ENCODE peak calls at places on chromosome 4, in five cellular contexts. One of them, this sample, is unnamed.

GRCh38 chr4:80367737-80368136 is 32.2 kb downstream of the CFAP299 start:
- DNase-seq in RWPE1: no peak
- DNase-seq in GM12878: no peak
- DNase-seq in lung: no peak
- DNase-seq in tibial artery: no peak
- DNase-seq in this sample: no peak

GRCh38 chr4:142435599-142436235 is 410.4 kb downstream of the INPP4B start:
- DNase-seq in RWPE1: no peak
- DNase-seq in GM12878: no peak
- DNase-seq in lung: no peak
- DNase-seq in tibial artery: no peak
- DNase-seq in this sample: no peak

GRCh38 chr4:159267023-159267939 is 164.4 kb downstream of the RAPGEF2 start:
- DNase-seq in RWPE1: no peak
- DNase-seq in GM12878: no peak
- DNase-seq in lung: no peak
- DNase-seq in tibial artery: no peak
- DNase-seq in this sample: no peak

GRCh38 chr4:47623916-47624554 is 139.0 kb downstream of the ATP10D start:
- DNase-seq in RWPE1: no peak
- DNase-seq in GM12878: no peak
- DNase-seq in lung: no peak
- DNase-seq in tibial artery: no peak
- DNase-seq in this sample: no peak

GRCh38 chr4:99816611-99817309 is at the start of gene DAPP1:
- DNase-seq in RWPE1: peak
- DNase-seq in GM12878: peak
- DNase-seq in lung: peak
- DNase-seq in tibial artery: peak
- DNase-seq in this sample: peak

GRCh38 chr4:7384929-7385890 is 49.5 kb downstream of the PSAPL1 start:
- DNase-seq in RWPE1: no peak
- DNase-seq in GM12878: no peak
- DNase-seq in lung: no peak
- DNase-seq in tibial artery: peak
- DNase-seq in this sample: peak

GRCh38 chr4:168711197-168712120 is 214.6 kb downstream of the PALLD start:
- DNase-seq in RWPE1: no peak
- DNase-seq in GM12878: no peak
- DNase-seq in lung: no peak
- DNase-seq in tibial artery: peak
- DNase-seq in this sample: peak

GRCh38 chr4:106687026-106687425 is 318.4 kb upstream of the GIMD1 start:
- DNase-seq in RWPE1: no peak
- DNase-seq in GM12878: no peak
- DNase-seq in lung: no peak
- DNase-seq in tibial artery: no peak
- DNase-seq in this sample: no peak

GRCh38 chr4:128907966-128908365 is 98.5 kb downstream of the JADE1 start:
- DNase-seq in RWPE1: no peak
- DNase-seq in GM12878: no peak
- DNase-seq in lung: no peak
- DNase-seq in tibial artery: no peak
- DNase-seq in this sample: no peak

GRCh38 chr4:112185740-112186670 is 40.8 kb downstream of the FAM241A start:
- DNase-seq in RWPE1: no peak
- DNase-seq in GM12878: no peak
- DNase-seq in lung: no peak
- DNase-seq in tibial artery: no peak
- DNase-seq in this sample: no peak

GRCh38 chr4:145929415-145930178 is 9.0 kb downstream of the ZNF827 start:
- DNase-seq in RWPE1: no peak
- DNase-seq in GM12878: no peak
- DNase-seq in lung: no peak
- DNase-seq in tibial artery: no peak
- DNase-seq in this sample: no peak

GRCh38 chr4:9996319-9997110 is 24.8 kb downstream of the SLC2A9 start:
- DNase-seq in RWPE1: no peak
- DNase-seq in GM12878: no peak
- DNase-seq in lung: no peak
- DNase-seq in tibial artery: no peak
- DNase-seq in this sample: peak

GRCh38 chr4:124610214-124610613 is 102.3 kb downstream of the ANKRD50 start:
- DNase-seq in RWPE1: peak
- DNase-seq in GM12878: no peak
- DNase-seq in lung: no peak
- DNase-seq in tibial artery: no peak
- DNase-seq in this sample: no peak

GRCh38 chr4:48275247-48275646 is 5.6 kb upstream of the TEC start:
- DNase-seq in RWPE1: no peak
- DNase-seq in GM12878: peak
- DNase-seq in lung: no peak
- DNase-seq in tibial artery: no peak
- DNase-seq in this sample: no peak

GRCh38 chr4:13248621-13249298 is 235.4 kb downstream of the RAB28 start:
- DNase-seq in RWPE1: no peak
- DNase-seq in GM12878: no peak
- DNase-seq in lung: no peak
- DNase-seq in tibial artery: no peak
- DNase-seq in this sample: no peak

GRCh38 chr4:164169591-164169990 is 584.3 kb upstream of the SMIM31 start:
- DNase-seq in RWPE1: peak
- DNase-seq in GM12878: no peak
- DNase-seq in lung: no peak
- DNase-seq in tibial artery: no peak
- DNase-seq in this sample: no peak

GRCh38 chr4:33060873-33061542 is 2340.8 kb downstream of the PCDH7 start:
- DNase-seq in RWPE1: peak
- DNase-seq in GM12878: no peak
- DNase-seq in lung: no peak
- DNase-seq in tibial artery: peak
- DNase-seq in this sample: no peak

GRCh38 chr4:7434766-7435150 is at the start of gene PSAPL1:
- DNase-seq in RWPE1: peak
- DNase-seq in GM12878: no peak
- DNase-seq in lung: peak
- DNase-seq in tibial artery: no peak
- DNase-seq in this sample: no peak

GRCh38 chr4:31516520-31516919 is 796.4 kb downstream of the PCDH7 start:
- DNase-seq in RWPE1: no peak
- DNase-seq in GM12878: no peak
- DNase-seq in lung: no peak
- DNase-seq in tibial artery: no peak
- DNase-seq in this sample: no peak

GRCh38 chr4:146271466-146271865 is 57.1 kb downstream of the REELD1 start:
- DNase-seq in RWPE1: no peak
- DNase-seq in GM12878: peak
- DNase-seq in lung: no peak
- DNase-seq in tibial artery: no peak
- DNase-seq in this sample: no peak

GRCh38 chr4:103478729-103479128 is 241.1 kb downstream of the TACR3 start:
- DNase-seq in RWPE1: no peak
- DNase-seq in GM12878: no peak
- DNase-seq in lung: no peak
- DNase-seq in tibial artery: no peak
- DNase-seq in this sample: no peak

GRCh38 chr4:109559983-109560686 is at the start of gene MCUB:
- DNase-seq in RWPE1: peak
- DNase-seq in GM12878: peak
- DNase-seq in lung: peak
- DNase-seq in tibial artery: peak
- DNase-seq in this sample: peak

GRCh38 chr4:1221155-1221870 is 27.6 kb downstream of the CTBP1 start:
- DNase-seq in RWPE1: no peak
- DNase-seq in GM12878: no peak
- DNase-seq in lung: no peak
- DNase-seq in tibial artery: no peak
- DNase-seq in this sample: no peak

GRCh38 chr4:71694946-71695345 is 88.9 kb downstream of the GC start:
- DNase-seq in RWPE1: no peak
- DNase-seq in GM12878: no peak
- DNase-seq in lung: no peak
- DNase-seq in tibial artery: no peak
- DNase-seq in this sample: no peak

GRCh38 chr4:84915396-84915780 is 51.1 kb downstream of the WDFY3 start:
- DNase-seq in RWPE1: no peak
- DNase-seq in GM12878: no peak
- DNase-seq in lung: no peak
- DNase-seq in tibial artery: no peak
- DNase-seq in this sample: no peak

GRCh38 chr4:8589336-8589735 is 3.2 kb upstream of the CPZ start:
- DNase-seq in RWPE1: no peak
- DNase-seq in GM12878: no peak
- DNase-seq in lung: no peak
- DNase-seq in tibial artery: no peak
- DNase-seq in this sample: peak

GRCh38 chr4:119152741-119153140 is 17.1 kb downstream of the MYOZ2 start:
- DNase-seq in RWPE1: no peak
- DNase-seq in GM12878: no peak
- DNase-seq in lung: no peak
- DNase-seq in tibial artery: no peak
- DNase-seq in this sample: no peak

GRCh38 chr4:173314715-173315114 is 19.4 kb downstream of the HMGB2 start:
- DNase-seq in RWPE1: no peak
- DNase-seq in GM12878: no peak
- DNase-seq in lung: no peak
- DNase-seq in tibial artery: no peak
- DNase-seq in this sample: no peak

GRCh38 chr4:173316060-173316459 is 18.1 kb downstream of the HMGB2 start:
- DNase-seq in RWPE1: no peak
- DNase-seq in GM12878: no peak
- DNase-seq in lung: no peak
- DNase-seq in tibial artery: no peak
- DNase-seq in this sample: no peak

GRCh38 chr4:173318648-173319211 is 15.4 kb downstream of the HMGB2 start:
- DNase-seq in RWPE1: peak
- DNase-seq in GM12878: no peak
- DNase-seq in lung: no peak
- DNase-seq in tibial artery: no peak
- DNase-seq in this sample: no peak

GRCh38 chr4:173319696-173320095 is 14.5 kb downstream of the HMGB2 start:
- DNase-seq in RWPE1: no peak
- DNase-seq in GM12878: no peak
- DNase-seq in lung: no peak
- DNase-seq in tibial artery: no peak
- DNase-seq in this sample: no peak

GRCh38 chr4:173317003-173317402 is 17.2 kb downstream of the HMGB2 start:
- DNase-seq in RWPE1: no peak
- DNase-seq in GM12878: no peak
- DNase-seq in lung: no peak
- DNase-seq in tibial artery: no peak
- DNase-seq in this sample: no peak
- TF ChIP-seq CTCF in RWPE1: no peak
- TF ChIP-seq CTCF in GM12878: peak
- TF ChIP-seq CTCF in lung: no peak
- TF ChIP-seq CTCF in tibial artery: no peak
- TF ChIP-seq CTCF in this sample: no peak

GRCh38 chr4:186192068-186192751 is 843 bp downstream of the CYP4V2 start:
- DNase-seq in RWPE1: peak
- DNase-seq in GM12878: no peak
- DNase-seq in lung: no peak
- DNase-seq in tibial artery: peak
- DNase-seq in this sample: peak

GRCh38 chr4:186191266-186192067 is at the start of gene CYP4V2:
- DNase-seq in RWPE1: peak
- DNase-seq in GM12878: peak
- DNase-seq in lung: peak
- DNase-seq in tibial artery: peak
- DNase-seq in this sample: peak

GRCh38 chr4:186189656-186190055 is 1.7 kb upstream of the CYP4V2 start:
- DNase-seq in RWPE1: no peak
- DNase-seq in GM12878: no peak
- DNase-seq in lung: no peak
- DNase-seq in tibial artery: no peak
- DNase-seq in this sample: no peak

GRCh38 chr4:186188107-186188506 is 3.3 kb upstream of the CYP4V2 start:
- DNase-seq in RWPE1: no peak
- DNase-seq in GM12878: no peak
- DNase-seq in lung: no peak
- DNase-seq in tibial artery: no peak
- DNase-seq in this sample: no peak

GRCh38 chr4:186190456-186191265 is 706 bp upstream of the CYP4V2 start:
- DNase-seq in RWPE1: peak
- DNase-seq in GM12878: no peak
- DNase-seq in lung: no peak
- DNase-seq in tibial artery: no peak
- DNase-seq in this sample: peak
- H3K27ac ChIP-seq in RWPE1: peak
- H3K27ac ChIP-seq in GM12878: peak
- H3K27ac ChIP-seq in lung: peak
- H3K27ac ChIP-seq in tibial artery: peak
- H3K27ac ChIP-seq in this sample: peak

DNA sequence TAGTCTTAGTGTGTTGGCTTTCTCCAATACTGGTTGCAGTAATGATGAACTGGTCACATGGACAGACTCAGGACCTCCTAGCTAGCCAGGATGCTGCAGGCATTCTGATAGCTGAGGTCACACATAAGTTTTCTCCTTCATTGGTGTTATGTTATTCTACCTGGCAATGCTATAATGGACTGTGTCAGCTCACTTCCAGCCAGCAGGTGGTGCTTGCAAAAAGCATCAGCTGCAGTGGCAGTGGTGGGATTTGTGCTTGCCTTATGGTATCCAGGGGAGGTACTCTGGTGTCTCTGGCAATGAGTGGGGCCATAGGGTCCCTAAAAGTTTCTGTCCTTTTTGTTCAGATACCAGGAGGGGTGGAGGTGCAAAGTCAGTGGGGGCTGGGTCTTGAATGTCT is 33.6 kb downstream of the ZNF330 start:
- DNase-seq in RWPE1: no peak
- DNase-seq in GM12878: no peak
- DNase-seq in lung: no peak
- DNase-seq in tibial artery: no peak
- DNase-seq in this sample: no peak
- TF ChIP-seq CTCF in RWPE1: no peak
- TF ChIP-seq CTCF in GM12878: no peak
- TF ChIP-seq CTCF in lung: no peak
- TF ChIP-seq CTCF in tibial artery: no peak
- TF ChIP-seq CTCF in this sample: no peak

GRCh38 chr4:76088719-76089118 is 14.2 kb downstream of the ART3 start:
- DNase-seq in RWPE1: no peak
- DNase-seq in GM12878: no peak
- DNase-seq in lung: no peak
- DNase-seq in tibial artery: no peak
- DNase-seq in this sample: no peak

GRCh38 chr4:76090241-76090691 is 15.8 kb downstream of the ART3 start:
- DNase-seq in RWPE1: peak
- DNase-seq in GM12878: no peak
- DNase-seq in lung: peak
- DNase-seq in tibial artery: no peak
- DNase-seq in this sample: no peak

GRCh38 chr4:76087007-76087769 is 12.7 kb downstream of the ART3 start:
- DNase-seq in RWPE1: peak
- DNase-seq in GM12878: no peak
- DNase-seq in lung: no peak
- DNase-seq in tibial artery: no peak
- DNase-seq in this sample: no peak

GRCh38 chr4:76095568-76095967 is 21.1 kb downstream of the ART3 start:
- DNase-seq in RWPE1: no peak
- DNase-seq in GM12878: no peak
- DNase-seq in lung: no peak
- DNase-seq in tibial artery: no peak
- DNase-seq in this sample: no peak

GRCh38 chr4:76091052-76091451 is 16.5 kb downstream of the ART3 start:
- DNase-seq in RWPE1: peak
- DNase-seq in GM12878: no peak
- DNase-seq in lung: no peak
- DNase-seq in tibial artery: no peak
- DNase-seq in this sample: no peak
- H3K27ac ChIP-seq in RWPE1: no peak
- H3K27ac ChIP-seq in GM12878: no peak
- H3K27ac ChIP-seq in lung: no peak
- H3K27ac ChIP-seq in tibial artery: no peak
- H3K27ac ChIP-seq in this sample: no peak

This sample was measured in sigmoid colon.